ENCODE peak calls at places on chromosome 19, in seven cellular contexts. One of them, this sample, is unnamed.
A peak's percentile ranks its signal among the peaks of the same experiment; 100 is the strongest.

GRCh38 chr19:11191934-11192333 is 5.4 kb downstream of the KANK2 start:
- DNase-seq in CD8-positive, alpha-beta memory T cell: no peak
- DNase-seq in cardiac muscle cell: no peak
- DNase-seq in right atrium auricular region: no peak
- DNase-seq in SK-N-SH: no peak
- DNase-seq in thoracic aorta: no peak
- DNase-seq in fibroblast of lung: no peak
- DNase-seq in this sample: no peak

GRCh38 chr19:36009220-36009619 is 607 bp upstream of the SYNE4 start:
- DNase-seq in cardiac muscle cell: peak; percentile 65
- DNase-seq in fibroblast of lung: peak; percentile 48
- DNase-seq in thoracic aorta: no peak
- DNase-seq in right atrium auricular region: peak; percentile 75
- DNase-seq in CD8-positive, alpha-beta memory T cell: peak; percentile 18
- DNase-seq in SK-N-SH: peak; percentile 90
- DNase-seq in this sample: peak; percentile 83

GRCh38 chr19:12224676-12225075 is 61.8 kb downstream of the ZNF136 start:
- DNase-seq in fibroblast of lung: no peak
- DNase-seq in cardiac muscle cell: no peak
- DNase-seq in thoracic aorta: no peak
- DNase-seq in right atrium auricular region: no peak
- DNase-seq in CD8-positive, alpha-beta memory T cell: no peak
- DNase-seq in SK-N-SH: no peak
- DNase-seq in this sample: no peak

GRCh38 chr19:30078381-30078910 is 136.4 kb downstream of the URI1 start:
- DNase-seq in SK-N-SH: no peak
- DNase-seq in thoracic aorta: no peak
- DNase-seq in fibroblast of lung: no peak
- DNase-seq in cardiac muscle cell: no peak
- DNase-seq in right atrium auricular region: no peak
- DNase-seq in CD8-positive, alpha-beta memory T cell: no peak
- DNase-seq in this sample: no peak

GRCh38 chr19:2332341-2333026 is 4.0 kb downstream of the SPPL2B start:
- DNase-seq in CD8-positive, alpha-beta memory T cell: peak; percentile 38
- DNase-seq in SK-N-SH: no peak
- DNase-seq in fibroblast of lung: no peak
- DNase-seq in thoracic aorta: no peak
- DNase-seq in right atrium auricular region: no peak
- DNase-seq in cardiac muscle cell: no peak
- DNase-seq in this sample: no peak

GRCh38 chr19:19911150-19911549 is 10.4 kb downstream of the ZNF93 start:
- DNase-seq in fibroblast of lung: no peak
- DNase-seq in right atrium auricular region: no peak
- DNase-seq in SK-N-SH: no peak
- DNase-seq in cardiac muscle cell: no peak
- DNase-seq in thoracic aorta: no peak
- DNase-seq in CD8-positive, alpha-beta memory T cell: no peak
- DNase-seq in this sample: no peak

GRCh38 chr19:33473644-33474305 is 47.8 kb downstream of the PEPD start:
- DNase-seq in SK-N-SH: no peak
- DNase-seq in right atrium auricular region: no peak
- DNase-seq in thoracic aorta: no peak
- DNase-seq in fibroblast of lung: no peak
- DNase-seq in cardiac muscle cell: no peak
- DNase-seq in CD8-positive, alpha-beta memory T cell: no peak
- DNase-seq in this sample: peak; percentile 19

GRCh38 chr19:10112037-10112751 is 701 bp downstream of the P2RY11 start:
- DNase-seq in CD8-positive, alpha-beta memory T cell: peak; percentile 74
- DNase-seq in thoracic aorta: no peak
- DNase-seq in fibroblast of lung: no peak
- DNase-seq in cardiac muscle cell: no peak
- DNase-seq in SK-N-SH: peak; percentile 28
- DNase-seq in right atrium auricular region: no peak
- DNase-seq in this sample: no peak

GRCh38 chr19:10960314-10961072 is at the start of gene SMARCA4:
- DNase-seq in cardiac muscle cell: peak; percentile 99
- DNase-seq in CD8-positive, alpha-beta memory T cell: peak; percentile 99
- DNase-seq in thoracic aorta: peak; percentile 75
- DNase-seq in fibroblast of lung: peak; percentile 97
- DNase-seq in right atrium auricular region: peak; percentile 95
- DNase-seq in SK-N-SH: peak; percentile 100
- DNase-seq in this sample: peak; percentile 98

GRCh38 chr19:12244370-12244769 is 50.3 kb downstream of the ZNF44 start:
- DNase-seq in cardiac muscle cell: no peak
- DNase-seq in fibroblast of lung: no peak
- DNase-seq in CD8-positive, alpha-beta memory T cell: no peak
- DNase-seq in SK-N-SH: no peak
- DNase-seq in thoracic aorta: no peak
- DNase-seq in right atrium auricular region: no peak
- DNase-seq in this sample: no peak

GRCh38 chr19:36497001-36497400 is 7.6 kb upstream of the ZNF566 start:
- DNase-seq in thoracic aorta: no peak
- DNase-seq in right atrium auricular region: no peak
- DNase-seq in SK-N-SH: no peak
- DNase-seq in cardiac muscle cell: no peak
- DNase-seq in fibroblast of lung: no peak
- DNase-seq in CD8-positive, alpha-beta memory T cell: no peak
- DNase-seq in this sample: no peak

GRCh38 chr19:49436381-49437017 is 4.8 kb downstream of the SLC17A7 start:
- DNase-seq in thoracic aorta: no peak
- DNase-seq in CD8-positive, alpha-beta memory T cell: peak; percentile 38
- DNase-seq in right atrium auricular region: no peak
- DNase-seq in SK-N-SH: peak; percentile 84
- DNase-seq in fibroblast of lung: no peak
- DNase-seq in cardiac muscle cell: peak; percentile 51
- DNase-seq in this sample: peak; percentile 94

GRCh38 chr19:46617566-46618079 is 7.3 kb downstream of the PTGIR start:
- DNase-seq in right atrium auricular region: no peak
- DNase-seq in CD8-positive, alpha-beta memory T cell: no peak
- DNase-seq in cardiac muscle cell: no peak
- DNase-seq in thoracic aorta: no peak
- DNase-seq in SK-N-SH: no peak
- DNase-seq in fibroblast of lung: no peak
- DNase-seq in this sample: peak; percentile 32

GRCh38 chr19:48999481-49000325 is 6.0 kb downstream of the RUVBL2 start:
- DNase-seq in fibroblast of lung: peak; percentile 64
- DNase-seq in thoracic aorta: no peak
- DNase-seq in CD8-positive, alpha-beta memory T cell: peak; percentile 44
- DNase-seq in cardiac muscle cell: peak; percentile 82
- DNase-seq in SK-N-SH: peak; percentile 65
- DNase-seq in right atrium auricular region: no peak
- DNase-seq in this sample: peak; percentile 95

GRCh38 chr19:39342647-39343305 is 555 bp downstream of the SAMD4B start:
- DNase-seq in right atrium auricular region: no peak
- DNase-seq in SK-N-SH: peak; percentile 33
- DNase-seq in cardiac muscle cell: peak; percentile 51
- DNase-seq in thoracic aorta: no peak
- DNase-seq in CD8-positive, alpha-beta memory T cell: no peak
- DNase-seq in fibroblast of lung: no peak
- DNase-seq in this sample: no peak
- H3K27ac ChIP-seq in right atrium auricular region: peak overlapping the region; percentile 91
- H3K27ac ChIP-seq in SK-N-SH: no peak overlapping the region
- H3K27ac ChIP-seq in cardiac muscle cell: peak overlapping the region; percentile 68
- H3K27ac ChIP-seq in thoracic aorta: peak overlapping the region; percentile 78
- H3K27ac ChIP-seq in CD8-positive, alpha-beta memory T cell: peak overlapping the region; percentile 71
- H3K27ac ChIP-seq in fibroblast of lung: peak overlapping the region; percentile 85
- H3K27ac ChIP-seq in this sample: no peak overlapping the region

GRCh38 chr19:15618321-15618720 is 3.3 kb downstream of the CYP4F8 start:
- DNase-seq in right atrium auricular region: no peak
- DNase-seq in thoracic aorta: no peak
- DNase-seq in cardiac muscle cell: no peak
- DNase-seq in SK-N-SH: no peak
- DNase-seq in fibroblast of lung: no peak
- DNase-seq in CD8-positive, alpha-beta memory T cell: no peak
- DNase-seq in this sample: no peak

GRCh38 chr19:15623711-15624318 is 8.8 kb downstream of the CYP4F8 start:
- DNase-seq in thoracic aorta: no peak
- DNase-seq in CD8-positive, alpha-beta memory T cell: no peak
- DNase-seq in SK-N-SH: no peak
- DNase-seq in fibroblast of lung: no peak
- DNase-seq in right atrium auricular region: no peak
- DNase-seq in cardiac muscle cell: no peak
- DNase-seq in this sample: peak; percentile 75

GRCh38 chr19:15628236-15629002 is 12.3 kb upstream of the CYP4F3 start:
- DNase-seq in thoracic aorta: no peak
- DNase-seq in right atrium auricular region: no peak
- DNase-seq in SK-N-SH: no peak
- DNase-seq in cardiac muscle cell: no peak
- DNase-seq in CD8-positive, alpha-beta memory T cell: no peak
- DNase-seq in fibroblast of lung: no peak
- DNase-seq in this sample: no peak

GRCh38 chr19:15621801-15622200 is 6.8 kb downstream of the CYP4F8 start:
- DNase-seq in fibroblast of lung: no peak
- DNase-seq in cardiac muscle cell: no peak
- DNase-seq in thoracic aorta: no peak
- DNase-seq in right atrium auricular region: no peak
- DNase-seq in CD8-positive, alpha-beta memory T cell: no peak
- DNase-seq in SK-N-SH: no peak
- DNase-seq in this sample: no peak

DNA sequence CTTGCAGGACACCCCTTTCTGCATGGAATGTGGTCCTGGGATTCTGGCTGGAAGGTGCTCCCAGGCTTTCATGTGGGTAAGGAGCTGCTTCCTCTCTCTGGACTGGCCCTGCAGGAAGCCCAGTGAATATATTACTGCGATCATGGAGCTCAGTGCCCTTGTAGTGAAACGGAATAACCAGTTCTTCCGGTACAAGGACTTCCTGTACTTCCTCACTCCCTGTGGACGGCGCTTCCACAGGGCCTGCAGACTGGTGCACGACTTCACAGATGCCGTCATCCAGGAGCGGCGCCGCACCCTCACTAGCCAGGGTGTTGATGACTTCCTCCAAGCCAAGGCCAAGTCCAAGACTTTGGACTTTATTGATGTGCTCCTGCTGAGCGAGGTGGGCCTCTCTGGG is 8.0 kb downstream of the CYP4F8 start:
- DNase-seq in CD8-positive, alpha-beta memory T cell: no peak
- DNase-seq in fibroblast of lung: no peak
- DNase-seq in SK-N-SH: no peak
- DNase-seq in right atrium auricular region: no peak
- DNase-seq in cardiac muscle cell: no peak
- DNase-seq in thoracic aorta: no peak
- DNase-seq in this sample: no peak
- H3K27ac ChIP-seq in CD8-positive, alpha-beta memory T cell: no peak overlapping the region
- H3K27ac ChIP-seq in fibroblast of lung: no peak overlapping the region
- H3K27ac ChIP-seq in SK-N-SH: no peak overlapping the region
- H3K27ac ChIP-seq in right atrium auricular region: no peak overlapping the region
- H3K27ac ChIP-seq in cardiac muscle cell: no peak overlapping the region
- H3K27ac ChIP-seq in thoracic aorta: no peak overlapping the region
- H3K27ac ChIP-seq in this sample: no peak overlapping the region

GRCh38 chr19:43534811-43535761 is 2.1 kb downstream of the ZNF575 start:
- DNase-seq in fibroblast of lung: peak; percentile 60
- DNase-seq in CD8-positive, alpha-beta memory T cell: no peak
- DNase-seq in right atrium auricular region: peak; percentile 73
- DNase-seq in thoracic aorta: peak; percentile 58
- DNase-seq in SK-N-SH: peak; percentile 60
- DNase-seq in cardiac muscle cell: peak; percentile 79
- DNase-seq in this sample: peak; percentile 96

GRCh38 chr19:43533546-43534304 is 737 bp downstream of the ZNF575 start:
- DNase-seq in SK-N-SH: peak; percentile 97
- DNase-seq in CD8-positive, alpha-beta memory T cell: peak; percentile 91
- DNase-seq in right atrium auricular region: peak; percentile 99
- DNase-seq in thoracic aorta: peak; percentile 100
- DNase-seq in fibroblast of lung: peak; percentile 100
- DNase-seq in cardiac muscle cell: peak; percentile 100
- DNase-seq in this sample: peak; percentile 99

GRCh38 chr19:43532571-43532961 is 422 bp upstream of the ZNF575 start:
- DNase-seq in CD8-positive, alpha-beta memory T cell: no peak
- DNase-seq in SK-N-SH: peak; percentile 59
- DNase-seq in right atrium auricular region: peak; percentile 65
- DNase-seq in fibroblast of lung: no peak
- DNase-seq in thoracic aorta: no peak
- DNase-seq in cardiac muscle cell: no peak
- DNase-seq in this sample: no peak

GRCh38 chr19:43532962-43533545 is at the start of gene ZNF575:
- DNase-seq in thoracic aorta: peak; percentile 81
- DNase-seq in right atrium auricular region: peak; percentile 92
- DNase-seq in CD8-positive, alpha-beta memory T cell: peak; percentile 81
- DNase-seq in cardiac muscle cell: peak; percentile 96
- DNase-seq in SK-N-SH: peak; percentile 93
- DNase-seq in fibroblast of lung: peak; percentile 97
- DNase-seq in this sample: peak; percentile 97

GRCh38 chr19:43534305-43534612 is 1.3 kb downstream of the ZNF575 start:
- DNase-seq in cardiac muscle cell: no peak
- DNase-seq in fibroblast of lung: no peak
- DNase-seq in right atrium auricular region: no peak
- DNase-seq in thoracic aorta: no peak
- DNase-seq in CD8-positive, alpha-beta memory T cell: no peak
- DNase-seq in SK-N-SH: no peak
- DNase-seq in this sample: no peak
- H3K27ac ChIP-seq in cardiac muscle cell: no peak overlapping the region
- H3K27ac ChIP-seq in fibroblast of lung: peak overlapping the region; percentile 57
- H3K27ac ChIP-seq in right atrium auricular region: peak overlapping the region; percentile 90
- H3K27ac ChIP-seq in thoracic aorta: peak overlapping the region; percentile 98
- H3K27ac ChIP-seq in CD8-positive, alpha-beta memory T cell: no peak overlapping the region
- H3K27ac ChIP-seq in SK-N-SH: peak overlapping the region; percentile 78
- H3K27ac ChIP-seq in this sample: peak overlapping the region; percentile 48

GRCh38 chr19:4575978-4576933 is 16.8 kb upstream of the SEMA6B start:
- DNase-seq in thoracic aorta: no peak
- DNase-seq in SK-N-SH: peak; percentile 85
- DNase-seq in CD8-positive, alpha-beta memory T cell: peak; percentile 40
- DNase-seq in right atrium auricular region: no peak
- DNase-seq in fibroblast of lung: peak; percentile 52
- DNase-seq in cardiac muscle cell: peak; percentile 54
- DNase-seq in this sample: peak; percentile 95
- H3K27ac ChIP-seq in thoracic aorta: no peak overlapping the region
- H3K27ac ChIP-seq in SK-N-SH: peak overlapping the region; percentile 49
- H3K27ac ChIP-seq in CD8-positive, alpha-beta memory T cell: no peak overlapping the region
- H3K27ac ChIP-seq in right atrium auricular region: peak overlapping the region; percentile 56
- H3K27ac ChIP-seq in fibroblast of lung: peak overlapping the region; percentile 54
- H3K27ac ChIP-seq in cardiac muscle cell: no peak overlapping the region
- H3K27ac ChIP-seq in this sample: no peak overlapping the region

GRCh38 chr19:54430306-54431254 is 15.3 kb downstream of the TTYH1 start:
- DNase-seq in fibroblast of lung: peak; percentile 28
- DNase-seq in right atrium auricular region: no peak
- DNase-seq in CD8-positive, alpha-beta memory T cell: peak; percentile 25
- DNase-seq in thoracic aorta: no peak
- DNase-seq in cardiac muscle cell: peak; percentile 89
- DNase-seq in SK-N-SH: peak; percentile 86
- DNase-seq in this sample: peak; percentile 95
- H3K27ac ChIP-seq in fibroblast of lung: no peak overlapping the region
- H3K27ac ChIP-seq in right atrium auricular region: no peak overlapping the region
- H3K27ac ChIP-seq in CD8-positive, alpha-beta memory T cell: no peak overlapping the region
- H3K27ac ChIP-seq in thoracic aorta: no peak overlapping the region
- H3K27ac ChIP-seq in cardiac muscle cell: no peak overlapping the region
- H3K27ac ChIP-seq in SK-N-SH: no peak overlapping the region
- H3K27ac ChIP-seq in this sample: no peak overlapping the region